ENCODE peak calls at places on chromosomes 16 and 17, in eight cellular contexts. L, V, U, K, X, B, E and G are unnamed samples.

GRCh38 chr16:88901718-88902337 is 35.4 kb upstream of the PABPN1L start:
- DNase-seq in L (no peak), V (peak), U (peak), K (no peak), X (no peak), B (no peak), E (no peak), G (no peak)

GRCh38 chr17:33501185-33501584 is 208.1 kb upstream of the ASIC2 start:
- DNase-seq in L (no peak), V (no peak), U (no peak), K (no peak), X (no peak), B (no peak), E (no peak), G (no peak)

GRCh38 chr16:27429981-27430441 is 28.0 kb downstream of the IL21R start:
- DNase-seq in L (no peak), V (peak), U (no peak), K (no peak), X (no peak), B (no peak), E (no peak), G (peak)

GRCh38 chr17:44279586-44280344 is 11.8 kb upstream of the SLC4A1 start:
- DNase-seq in L (no peak), V (peak), U (peak), K (peak), X (peak), B (peak), E (peak), G (peak)

GRCh38 chr16:23957287-23957686 is 121.5 kb downstream of the PRKCB start:
- DNase-seq in L (no peak), V (no peak), U (no peak), K (no peak), X (no peak), B (no peak), E (no peak), G (no peak)

GRCh38 chr16:839643-840408 is 39.3 kb upstream of the GNG13 start:
- DNase-seq in L (no peak), V (no peak), U (no peak), K (no peak), X (no peak), B (no peak), E (no peak), G (peak)

GRCh38 chr16:48932216-48932855 is 322.4 kb upstream of the N4BP1 start:
- DNase-seq in L (no peak), V (no peak), U (no peak), K (no peak), X (no peak), B (no peak), E (no peak), G (no peak)

GRCh38 chr16:55052335-55053070 is 121.8 kb downstream of the IRX5 start:
- DNase-seq in L (no peak), V (no peak), U (no peak), K (no peak), X (no peak), B (no peak), E (no peak), G (no peak)

GRCh38 chr16:55842369-55843104 is 9.6 kb upstream of the CES1 start:
- DNase-seq in L (peak), V (no peak), U (peak), K (peak), X (peak), B (no peak), E (peak), G (no peak)

GRCh38 chr17:83204230-83204725 is 124.9 kb downstream of the METRNL start:
- DNase-seq in L (no peak), V (no peak), U (no peak), K (no peak), X (no peak), B (no peak), E (no peak), G (no peak)

GRCh38 chr16:58655215-58655596 is 25.6 kb upstream of the CNOT1 start:
- DNase-seq in L (no peak), V (no peak), U (no peak), K (no peak), X (no peak), B (no peak), E (no peak), G (no peak)
- H3K9ac ChIP-seq in L (no peak), V (no peak), U (no peak), K (no peak), X (no peak), B (no peak), E (no peak), G (no peak)

GRCh38 chr17:4588391-4588790 is 4.1 kb downstream of the SMTNL2 start:
- DNase-seq in L (peak), V (no peak), U (no peak), K (no peak), X (no peak), B (no peak), E (no peak), G (peak)
- H3K27ac ChIP-seq in L (no peak), V (no peak), U (no peak), K (no peak), X (no peak), B (no peak), E (no peak), G (peak)

GRCh38 chr17:56755310-56755709 is 78.4 kb downstream of the C17orf67 start:
- DNase-seq in L (no peak), V (no peak), U (no peak), K (no peak), X (no peak), B (no peak), E (no peak), G (no peak)
- H3K9ac ChIP-seq in L (no peak), V (no peak), U (no peak), K (no peak), X (no peak), B (no peak), E (no peak), G (no peak)

GRCh38 chr17:38602453-38602852 is 3.3 kb downstream of the SRCIN1 start:
- DNase-seq in L (peak), V (no peak), U (no peak), K (no peak), X (no peak), B (no peak), E (no peak), G (peak)
- H3K27ac ChIP-seq in L (peak), V (no peak), U (no peak), K (no peak), X (no peak), B (no peak), E (no peak), G (no peak)

DNA sequence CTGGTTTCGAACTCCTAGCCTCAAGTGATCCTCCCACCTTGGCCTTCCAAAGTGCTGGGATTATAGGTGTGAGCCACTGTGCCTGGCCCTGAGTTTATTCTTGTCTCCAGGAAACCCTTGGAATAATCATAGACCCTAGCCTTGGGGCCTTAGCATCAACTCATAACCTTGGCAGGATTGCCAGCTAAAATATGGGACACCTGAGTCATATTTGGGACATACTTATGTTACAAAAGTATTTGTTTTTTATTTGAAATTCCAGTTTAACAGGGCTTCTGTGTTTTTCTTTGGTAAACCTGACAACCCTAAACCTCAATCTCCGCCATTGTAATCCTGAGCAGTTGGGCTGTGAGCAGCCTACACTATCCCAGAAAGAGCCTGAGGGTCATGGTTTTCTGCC is 28.6 kb upstream of the TNS4 start:
- DNase-seq in L (no peak), V (no peak), U (no peak), K (no peak), X (no peak), B (no peak), E (no peak), G (no peak)
- H3K9ac ChIP-seq in L (no peak), V (no peak), U (no peak), K (no peak), X (no peak), B (no peak), E (no peak), G (no peak)

DNA sequence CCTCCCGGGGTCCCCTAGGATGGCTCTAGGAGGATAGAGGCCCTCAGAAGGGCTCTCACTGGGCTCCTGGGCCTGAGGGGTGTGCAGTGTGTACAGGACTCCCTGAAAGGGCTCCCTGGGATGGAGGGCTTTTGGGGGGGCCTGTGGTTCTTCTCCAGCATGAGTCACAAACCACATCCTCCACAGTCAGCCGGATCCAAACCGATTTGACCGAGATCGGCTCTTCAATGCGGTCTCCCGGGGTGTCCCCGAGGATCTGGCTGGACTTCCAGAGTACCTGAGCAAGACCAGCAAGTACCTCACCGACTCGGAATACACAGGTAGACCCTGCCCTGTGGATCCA is 4.5 kb downstream of the TRPV2 start:
- DNase-seq in L (no peak), V (no peak), U (no peak), K (peak), X (no peak), B (no peak), E (no peak), G (no peak)
- H3K27ac ChIP-seq in L (no peak), V (no peak), U (no peak), K (peak), X (no peak), B (peak), E (peak), G (no peak)

GRCh38 chr17:75592364-75593020 is 4.9 kb downstream of the MYO15B start:
- DNase-seq in L (no peak), V (peak), U (no peak), K (no peak), X (no peak), B (no peak), E (no peak), G (peak)

GRCh38 chr17:75590849-75591721 is 3.5 kb downstream of the MYO15B start:
- DNase-seq in L (no peak), V (peak), U (no peak), K (no peak), X (no peak), B (no peak), E (no peak), G (no peak)

GRCh38 chr17:75590314-75590761 is 2.7 kb downstream of the MYO15B start:
- DNase-seq in L (no peak), V (peak), U (no peak), K (no peak), X (no peak), B (no peak), E (no peak), G (no peak)

GRCh38 chr17:75589919-75590303 is 2.3 kb downstream of the MYO15B start:
- DNase-seq in L (no peak), V (peak), U (no peak), K (no peak), X (no peak), B (no peak), E (no peak), G (peak)

GRCh38 chr17:75591722-75592302 is 4.2 kb downstream of the MYO15B start:
- DNase-seq in L (no peak), V (peak), U (no peak), K (no peak), X (no peak), B (no peak), E (no peak), G (no peak)
- H3K9ac ChIP-seq in L (no peak), V (no peak), U (no peak), K (no peak), X (no peak), B (no peak), E (no peak), G (no peak)

DNA sequence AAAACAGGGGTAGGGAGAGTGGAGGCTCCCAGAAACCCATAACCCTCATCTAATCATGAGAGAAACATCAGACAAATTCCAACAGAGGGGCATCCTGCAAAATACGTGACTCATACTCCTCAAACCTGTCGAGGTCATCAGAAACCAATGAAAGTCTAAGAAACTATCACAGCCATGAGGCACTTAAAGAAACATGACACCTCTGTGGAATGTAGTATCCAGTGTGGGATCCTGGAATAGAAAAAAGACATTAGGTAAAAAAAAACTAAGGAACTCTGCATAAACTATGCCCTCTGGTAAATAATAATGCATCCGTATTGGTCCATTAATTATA is 16.4 kb downstream of the CDH5 start:
- DNase-seq in L (no peak), V (no peak), U (peak), K (peak), X (no peak), B (no peak), E (no peak), G (no peak)
- H3K27ac ChIP-seq in L (no peak), V (no peak), U (peak), K (no peak), X (no peak), B (no peak), E (no peak), G (peak)

DNA sequence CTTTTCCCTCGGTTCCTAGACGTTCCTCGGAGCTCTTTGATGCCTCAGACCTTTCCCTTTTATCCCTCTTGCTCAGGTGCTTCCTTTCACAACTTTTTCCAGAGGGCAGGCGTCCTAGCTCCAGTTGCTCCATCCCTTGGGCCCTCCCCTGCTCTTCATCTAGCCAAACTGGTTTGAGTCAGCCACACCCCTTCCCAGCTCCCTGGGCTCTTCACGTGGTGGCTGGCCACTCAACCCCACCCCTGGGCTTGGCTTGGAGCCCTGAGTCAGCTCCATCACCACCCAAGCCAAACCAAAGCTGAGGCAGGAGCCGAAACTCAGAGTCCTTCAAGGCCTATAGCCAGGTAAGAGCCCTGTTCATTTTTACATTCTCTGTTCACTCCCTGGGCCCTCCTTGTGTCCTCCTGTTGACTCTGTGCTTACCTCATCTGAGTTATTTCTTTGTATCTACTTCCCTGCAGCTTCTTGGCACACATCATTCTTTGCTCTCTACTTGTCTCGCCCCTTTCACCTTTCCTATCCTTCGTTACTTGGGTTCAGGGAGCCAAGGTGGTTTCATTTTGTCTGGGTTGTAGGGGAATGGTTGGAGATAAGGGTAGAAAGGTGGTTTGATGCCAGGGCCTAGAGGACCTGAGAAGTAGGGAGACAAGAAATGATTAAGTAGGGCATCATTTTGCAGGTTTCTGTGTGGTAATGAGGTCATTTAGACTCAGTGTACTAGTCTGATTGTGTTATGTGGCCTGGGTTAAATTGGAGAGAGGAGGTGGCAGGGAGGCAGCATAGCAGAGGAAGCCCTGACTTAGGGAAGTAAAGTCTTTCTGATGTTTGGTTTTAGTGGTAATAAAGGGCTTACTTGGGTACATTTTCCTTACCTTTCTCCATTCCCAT is 7.6 kb upstream of the PHKG2 start:
- DNase-seq in L (no peak), V (peak), U (peak), K (peak), X (no peak), B (no peak), E (peak), G (peak)
- H3K9ac ChIP-seq in L (no peak), V (no peak), U (peak), K (no peak), X (no peak), B (no peak), E (no peak), G (peak)